ENCODE peak calls at places on chromosomes 2 and 18, in ten cellular contexts. A is kidney tubule cell; X is CD8-positive, alpha-beta memory T cell; V is K562; D is coronary artery; G is non-pigmented ciliary epithelial cell; B is amniotic stem cell; W is GM23248; J is NAMALWA; O is stimulated activated CD4-positive, alpha-beta T cell treated with anti-CD3 and anti-CD28 coated beads, Interleukin-1b, Interleukin-23, amount 100 ng/mL, for 48 hours. E is an unnamed sample.
A peak's percentile ranks its signal among the peaks of the same experiment; 100 is the strongest.

GRCh38 chr2:230578106-230578505 is 134.5 kb upstream of the CAB39 start:
- DNase-seq in A (peak; percentile 59), X (no peak), V (no peak), D (no peak), G (no peak), B (no peak), W (no peak), J (no peak), O (no peak), E (no peak)

GRCh38 chr18:28510210-28510609 is 333.3 kb upstream of the CDH2 start:
- DNase-seq in A (no peak), X (no peak), V (no peak), D (no peak), G (no peak), B (no peak), W (no peak), J (no peak), O (no peak), E (no peak)

GRCh38 chr18:58336605-58337004 is 292.3 kb downstream of the ALPK2 start:
- DNase-seq in A (peak; percentile 44), X (no peak), V (no peak), D (no peak), G (peak; percentile 20), B (no peak), W (peak; percentile 53), J (no peak), O (no peak), E (no peak)

GRCh38 chr18:56028514-56028913 is 440.5 kb upstream of the TCF4 start:
- DNase-seq in A (peak; percentile 15), X (no peak), V (no peak), D (no peak), G (peak; percentile 11), B (no peak), W (peak; percentile 67), J (no peak), O (no peak), E (no peak)

GRCh38 chr18:22021701-22022100 is 147.7 kb upstream of the GATA6 start:
- DNase-seq in A (no peak), X (no peak), V (no peak), D (no peak), G (no peak), B (no peak), W (no peak), J (no peak), O (no peak), E (no peak)

GRCh38 chr2:239049421-239050251 is 201.8 kb downstream of the TWIST2 start:
- DNase-seq in A (no peak), X (no peak), V (no peak), D (no peak), G (no peak), B (peak; percentile 2), W (peak; percentile 37), J (no peak), O (no peak), E (no peak)

GRCh38 chr2:145123606-145124005 is 603.7 kb upstream of the ZEB2 start:
- DNase-seq in A (no peak), X (no peak), V (no peak), D (no peak), G (no peak), B (no peak), W (no peak), J (no peak), O (no peak), E (peak; percentile 75)

GRCh38 chr2:84395819-84396218 is 63.3 kb downstream of the SUCLG1 start:
- DNase-seq in A (peak; percentile 53), X (no peak), V (no peak), D (no peak), G (no peak), B (no peak), W (peak; percentile 83), J (no peak), O (peak; percentile 17), E (no peak)

GRCh38 chr2:100673691-100674485 is 111.1 kb downstream of the PDCL3 start:
- DNase-seq in A (no peak), X (no peak), V (no peak), D (peak; percentile 60), G (no peak), B (no peak), W (no peak), J (no peak), O (no peak), E (no peak)

E was measured in SK-N-DZ.